ENCODE peak calls at places on chromosomes 5 and 9, in four cellular contexts. W is K562, M is sigmoid colon, J is GM12878. E is an unnamed sample. For H3K36me3, the result is how much of the 10 kb centered on the place peaks cover.

GRCh38 chr5:126954981-126955380 is 75.4 kb downstream of the MARCHF3 start:
- DNase-seq in W (no peak), M (no peak), J (no peak), E (no peak)

GRCh38 chr5:142492781-142493281 is 168.0 kb upstream of the SPRY4 start:
- DNase-seq in W (no peak), M (no peak), J (no peak), E (no peak)

GRCh38 chr9:106203832-106204516 is 509.6 kb downstream of the TMEM38B start:
- DNase-seq in W (no peak), M (no peak), J (no peak), E (no peak)

GRCh38 chr5:34959323-34959722 is 30.0 kb downstream of the DNAJC21 start:
- DNase-seq in W (peak), M (no peak), J (peak), E (no peak)

GRCh38 chr5:158966691-158967090 is 133.0 kb downstream of the EBF1 start:
- DNase-seq in W (no peak), M (no peak), J (no peak), E (no peak)

GRCh38 chr9:13557724-13558123 is 278.2 kb upstream of the MPDZ start:
- DNase-seq in W (no peak), M (no peak), J (no peak), E (no peak)

GRCh38 chr5:35372482-35372881 is 142.2 kb upstream of the PRLR start:
- DNase-seq in W (no peak), M (no peak), J (no peak), E (no peak)

GRCh38 chr9:133113928-133114351 is 7.1 kb downstream of the RALGDS start:
- DNase-seq in W (no peak), M (peak), J (no peak), E (no peak)

GRCh38 chr5:74209566-74209965 is 431.0 kb downstream of the ENC1 start:
- DNase-seq in W (no peak), M (no peak), J (no peak), E (no peak)

GRCh38 chr9:74497750-74498615 is 848 bp downstream of the RORB start:
- DNase-seq in W (no peak), M (no peak), J (no peak), E (no peak)

GRCh38 chr9:131481441-131482342 is 21.0 kb upstream of the POMT1 start:
- DNase-seq in W (no peak), M (peak), J (no peak), E (no peak)
- H3K36me3 ChIP-seq in W (half or more), M (half or more), J (half or more), E (half or more)

GRCh38 chr9:118665226-118665919 is 703.9 kb downstream of the BRINP1 start:
- DNase-seq in W (no peak), M (no peak), J (no peak), E (no peak)
- TF ChIP-seq EP300 in W (no peak), M (peak), J (no peak), E (no peak)

GRCh38 chr5:69113851-69114250 is 20.0 kb downstream of the SLC30A5 start:
- DNase-seq in W (no peak), M (no peak), J (no peak), E (no peak)

GRCh38 chr5:69115526-69115925 is 21.7 kb downstream of the SLC30A5 start:
- DNase-seq in W (no peak), M (no peak), J (no peak), E (no peak)
- H3K36me3 ChIP-seq in W (half or more), M (under half), J (under half), E (under half)

GRCh38 chr9:37992924-37993349 is 76.1 kb downstream of the SHB start:
- DNase-seq in W (peak), M (no peak), J (no peak), E (no peak)

GRCh38 chr9:37996050-37996811 is 72.8 kb downstream of the SHB start:
- DNase-seq in W (peak), M (no peak), J (no peak), E (no peak)

GRCh38 chr9:37995348-37995737 is 73.7 kb downstream of the SHB start:
- DNase-seq in W (no peak), M (no peak), J (no peak), E (no peak)

GRCh38 chr9:37996812-37997202 is 72.2 kb downstream of the SHB start:
- DNase-seq in W (no peak), M (no peak), J (no peak), E (no peak)

GRCh38 chr9:37994639-37995347 is 74.2 kb downstream of the SHB start:
- DNase-seq in W (no peak), M (peak), J (peak), E (peak)
- TF ChIP-seq EP300 in W (no peak), M (peak), J (peak), E (peak)

DNA sequence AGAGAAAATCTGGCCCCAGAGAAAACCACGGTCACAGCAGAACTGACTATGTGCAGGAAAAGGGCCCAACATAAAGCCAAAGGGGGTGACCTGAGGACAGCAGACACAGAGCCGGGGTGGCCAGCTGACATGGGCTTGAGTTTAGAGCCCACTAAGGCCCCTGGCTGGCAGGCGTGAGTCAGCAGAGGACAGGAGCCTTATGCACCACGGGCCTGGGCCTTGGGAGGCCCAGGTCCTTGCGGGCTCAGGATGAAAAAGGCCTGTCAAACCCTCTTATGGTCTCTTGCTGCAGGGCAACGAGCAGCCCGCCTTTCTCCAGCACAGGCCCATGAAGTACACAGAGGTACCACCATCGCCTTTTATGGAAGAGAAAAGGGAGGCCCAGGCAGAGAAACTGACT is 19.7 kb downstream of the STK10 start:
- DNase-seq in W (no peak), M (no peak), J (no peak), E (no peak)
- H3K36me3 ChIP-seq in W (under half), M (under half), J (under half), E (under half)

GRCh38 chr9:125538092-125538473 is 168.9 kb downstream of the MAPKAP1 start:
- DNase-seq in W (peak), M (no peak), J (no peak), E (no peak)
- TF ChIP-seq EP300 in W (peak), M (no peak), J (no peak), E (no peak)